ENCODE peak calls at places on chromosomes 13 and 19, in nine cellular contexts. A is Peyer's patch, Z is SK-N-SH, S is fibroblast of the aortic adventitia, Y is heart right ventricle, W is mesothelial cell of epicardium, C is AG10803, K is GM06990, U is RWPE1. T is an unnamed sample.

GRCh38 chr19:36051236-36051635 is 2.8 kb downstream of the THAP8 start:
- DNase-seq in W (no peak), U (no peak), Y (no peak), S (no peak), A (no peak), K (no peak), C (no peak), Z (no peak), T (no peak)

GRCh38 chr13:42544246-42544915 is 29.6 kb upstream of the TNFSF11 start:
- DNase-seq in Y (no peak), Z (no peak), U (no peak), K (no peak), S (no peak), W (no peak), A (no peak), C (peak), T (no peak)

GRCh38 chr19:14116525-14116917 is 1.0 kb downstream of the PRKACA start:
- DNase-seq in W (no peak), A (no peak), Y (no peak), Z (no peak), S (no peak), C (no peak), K (no peak), U (no peak), T (no peak)

GRCh38 chr19:40286235-40286530 is 1.0 kb upstream of the AKT2 start:
- DNase-seq in K (no peak), C (no peak), U (no peak), Z (no peak), S (no peak), Y (no peak), A (no peak), W (no peak), T (no peak)

GRCh38 chr13:52835071-52835793 is 13.2 kb downstream of the PCDH8 start:
- DNase-seq in Y (no peak), S (no peak), C (no peak), A (no peak), K (no peak), W (no peak), Z (peak), U (no peak), T (no peak)

GRCh38 chr19:32607479-32607878 is 26.5 kb downstream of the PDCD5 start:
- DNase-seq in K (no peak), U (no peak), S (no peak), A (no peak), Z (no peak), W (no peak), C (no peak), Y (no peak), T (no peak)

GRCh38 chr19:18765224-18765623 is 25.9 kb downstream of the COMP start:
- DNase-seq in S (no peak), W (no peak), C (no peak), Y (no peak), K (no peak), A (no peak), U (no peak), Z (no peak), T (no peak)

GRCh38 chr13:30120133-30120822 is 187.1 kb downstream of the KATNAL1 start:
- DNase-seq in W (no peak), Y (no peak), A (no peak), K (no peak), S (no peak), C (no peak), Z (no peak), U (no peak), T (no peak)

GRCh38 chr19:29622191-29623070 is 16.3 kb downstream of the POP4 start:
- DNase-seq in W (no peak), Y (no peak), S (no peak), Z (peak), U (no peak), A (no peak), K (no peak), C (peak), T (no peak)

GRCh38 chr19:18506101-18506534 is 15.8 kb downstream of the ELL start:
- DNase-seq in S (no peak), Y (no peak), Z (no peak), A (no peak), W (no peak), U (no peak), C (no peak), K (no peak), T (no peak)

GRCh38 chr13:106378263-106378662 is 157.2 kb downstream of the EFNB2 start:
- DNase-seq in K (no peak), A (no peak), Z (no peak), W (no peak), U (no peak), Y (no peak), C (no peak), S (no peak), T (no peak)

GRCh38 chr13:106375085-106375484 is 160.4 kb downstream of the EFNB2 start:
- DNase-seq in Z (no peak), U (no peak), W (no peak), S (no peak), K (no peak), C (no peak), A (no peak), Y (no peak), T (no peak)

GRCh38 chr13:106377341-106377740 is 158.1 kb downstream of the EFNB2 start:
- DNase-seq in K (no peak), A (no peak), W (no peak), S (no peak), C (no peak), Z (no peak), U (no peak), Y (no peak), T (no peak)

GRCh38 chr13:106374631-106375030 is 160.8 kb downstream of the EFNB2 start:
- DNase-seq in C (no peak), U (no peak), K (no peak), Y (no peak), S (no peak), W (no peak), Z (no peak), A (no peak), T (no peak)

GRCh38 chr13:106376411-106377112 is 158.9 kb downstream of the EFNB2 start:
- DNase-seq in A (no peak), W (no peak), C (peak), Z (no peak), Y (no peak), S (peak), U (peak), K (no peak), T (peak)
- TF ChIP-seq CTCF in A (no peak), W (no peak), C (peak), Z (peak), Y (no peak), S (no peak), U (no peak), K (no peak), T (no peak)

GRCh38 chr13:78675112-78675511 is 16.2 kb upstream of the OBI1 start:
- DNase-seq in A (no peak), Y (no peak), W (no peak), S (no peak), K (no peak), U (no peak), C (no peak), Z (no peak), T (no peak)

GRCh38 chr13:78674638-78675037 is 15.7 kb upstream of the OBI1 start:
- DNase-seq in U (no peak), Y (no peak), K (no peak), A (no peak), Z (no peak), W (no peak), S (no peak), C (no peak), T (no peak)

GRCh38 chr13:78679329-78679728 is 20.4 kb upstream of the OBI1 start:
- DNase-seq in W (no peak), K (no peak), A (no peak), U (no peak), Y (peak), C (no peak), S (no peak), Z (no peak), T (no peak)

GRCh38 chr13:78680611-78681010 is 21.7 kb upstream of the OBI1 start:
- DNase-seq in C (no peak), A (no peak), U (no peak), S (no peak), W (no peak), Z (no peak), K (no peak), Y (no peak), T (no peak)

GRCh38 chr13:78680064-78680463 is 21.1 kb upstream of the OBI1 start:
- DNase-seq in W (no peak), S (no peak), A (no peak), U (no peak), Z (no peak), C (no peak), Y (no peak), K (no peak), T (no peak)
- TF ChIP-seq CTCF in W (no peak), S (no peak), A (no peak), U (no peak), Z (no peak), C (no peak), Y (no peak), K (no peak), T (no peak)

DNA sequence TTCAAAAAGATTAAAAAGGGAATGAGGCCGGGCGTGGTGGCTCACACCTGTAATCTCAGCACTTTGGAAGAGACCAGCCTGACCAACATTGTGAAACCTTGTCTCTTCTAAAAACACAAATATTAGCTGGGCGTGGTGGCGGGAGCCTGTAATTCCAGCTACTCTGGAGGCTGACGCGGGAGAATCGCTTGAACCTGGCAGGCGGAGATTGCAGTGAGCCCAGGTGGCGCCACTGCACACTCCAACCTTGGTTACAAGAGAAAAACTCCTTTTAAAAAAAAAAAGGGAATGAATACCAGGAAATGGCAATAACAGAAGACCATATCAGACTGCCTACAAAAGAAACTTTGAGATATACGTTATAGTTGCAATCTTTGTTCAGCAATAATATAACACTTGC is 1244.5 kb downstream of the PCDH9 start:
- DNase-seq in A (no peak), C (no peak), W (no peak), K (no peak), Y (no peak), Z (no peak), U (no peak), S (no peak), T (no peak)
- TF ChIP-seq CTCF in A (no peak), C (no peak), W (no peak), K (no peak), Y (no peak), Z (no peak), U (no peak), S (no peak), T (no peak)

GRCh38 chr19:30686252-30686762 is 314.1 kb downstream of the ZNF536 start:
- DNase-seq in K (no peak), U (no peak), Y (no peak), C (peak), S (peak), W (no peak), Z (peak), A (no peak), T (no peak)
- TF ChIP-seq CTCF in K (no peak), U (no peak), Y (peak), C (peak), S (no peak), W (peak), Z (peak), A (no peak), T (no peak)

DNA sequence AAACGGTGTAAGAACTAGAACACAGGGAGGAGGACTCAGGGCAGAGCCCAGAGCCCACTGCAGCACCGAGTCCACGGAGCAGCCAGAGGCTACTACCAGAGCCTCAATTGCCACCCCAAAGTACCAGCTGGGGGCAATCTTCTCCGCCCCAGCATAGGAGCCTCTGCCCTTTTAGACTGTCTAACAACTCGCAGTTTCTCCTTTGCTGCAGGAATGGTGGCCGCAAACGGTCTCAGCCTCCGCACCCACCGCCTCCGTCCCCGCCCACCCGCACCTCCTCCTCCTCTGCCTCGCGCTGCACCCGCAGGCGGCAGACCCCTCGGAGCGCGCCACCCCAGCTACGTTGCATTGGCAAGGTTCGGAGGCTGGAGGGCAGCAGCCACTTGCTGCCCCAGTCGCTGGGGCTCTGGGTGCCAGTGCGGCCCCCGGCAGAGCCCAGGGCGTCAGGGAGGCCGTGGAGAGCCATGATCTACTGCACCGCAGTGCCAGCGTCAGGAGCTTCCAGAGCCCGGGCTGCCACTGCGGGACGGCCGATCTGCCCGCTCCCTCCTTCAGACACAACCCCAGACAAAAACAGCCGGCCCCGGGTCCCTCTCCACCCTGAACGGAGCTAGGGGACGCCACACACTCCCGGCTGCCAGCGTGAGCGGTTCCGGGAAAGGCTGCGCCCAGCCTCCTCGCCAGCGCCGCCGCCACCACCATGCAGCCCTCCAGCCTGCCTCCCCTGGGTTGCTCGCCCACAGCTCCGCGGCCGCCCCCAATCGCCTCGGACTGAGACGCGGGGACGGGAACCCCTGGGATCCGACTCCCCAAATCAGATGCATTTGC is 1.8 kb downstream of the FGF14 start:
- DNase-seq in K (peak), A (no peak), Y (no peak), U (no peak), Z (peak), C (peak), W (no peak), S (no peak), T (no peak)
- TF ChIP-seq CTCF in K (peak), A (no peak), Y (peak), U (no peak), Z (peak), C (no peak), W (no peak), S (no peak), T (no peak)

GRCh38 chr19:42176990-42177685 is 40.3 kb downstream of the DEDD2 start:
- DNase-seq in K (peak), W (peak), Y (peak), S (peak), U (peak), Z (peak), A (peak), C (peak), T (no peak)
- TF ChIP-seq CTCF in K (peak), W (no peak), Y (peak), S (peak), U (peak), Z (peak), A (peak), C (peak), T (peak)

GRCh38 chr19:49956113-49956491 is 4.9 kb downstream of the SIGLEC11 start:
- DNase-seq in U (no peak), W (no peak), A (no peak), Z (no peak), K (no peak), Y (no peak), S (no peak), C (no peak), T (no peak)
- TF ChIP-seq CTCF in U (no peak), W (no peak), A (no peak), Z (no peak), K (no peak), Y (no peak), S (no peak), C (no peak), T (no peak)

GRCh38 chr13:109123971-109124370 is 494.6 kb downstream of the MYO16 start:
- DNase-seq in Y (no peak), W (no peak), A (no peak), S (no peak), K (no peak), U (no peak), C (no peak), Z (no peak), T (no peak)
- TF ChIP-seq CTCF in Y (no peak), W (no peak), A (no peak), S (no peak), K (no peak), U (no peak), C (no peak), Z (no peak), T (no peak)

T was measured in BJ.